ENCODE peak calls at places on chromosomes 1 and 21, in five cellular contexts. E is uterus, B is prostate gland, W is K562, O is adrenal gland. J is an unnamed sample. For H3K4me1, the result is how much of the 10 kb centered on the place peaks cover.

GRCh38 chr1:61955261-61955660 is 213.0 kb downstream of the PATJ start:
- DNase-seq in E (no peak), B (no peak), W (no peak), O (no peak), J (no peak)

GRCh38 chr1:109151591-109151990 is 37.7 kb downstream of the ELAPOR1 start:
- DNase-seq in E (no peak), B (no peak), W (no peak), O (no peak), J (no peak)

GRCh38 chr1:234544094-234544579 is 65.2 kb upstream of the TARBP1 start:
- DNase-seq in E (peak), B (peak), W (peak), O (peak), J (peak)

GRCh38 chr1:97919568-97920261 is 1.1 kb downstream of the DPYD start:
- DNase-seq in E (no peak), B (no peak), W (no peak), O (no peak), J (no peak)

GRCh38 chr1:47434051-47434842 is 3.6 kb upstream of the FOXD2 start:
- DNase-seq in E (peak), B (peak), W (no peak), O (peak), J (peak)

GRCh38 chr1:60010690-60011089 is 62.9 kb downstream of the C1orf87 start:
- DNase-seq in E (no peak), B (no peak), W (no peak), O (no peak), J (no peak)

GRCh38 chr1:22792396-22793171 is 81.9 kb downstream of the EPHB2 start:
- DNase-seq in E (no peak), B (no peak), W (no peak), O (no peak), J (no peak)

GRCh38 chr1:10785855-10786638 is 10.4 kb downstream of the CASZ1 start:
- DNase-seq in E (no peak), B (no peak), W (no peak), O (no peak), J (no peak)

GRCh38 chr21:36535618-36536241 is 55.8 kb upstream of the CLDN14 start:
- DNase-seq in E (no peak), B (no peak), W (no peak), O (no peak), J (no peak)

GRCh38 chr1:21641967-21642366 is 27.2 kb downstream of the RAP1GAP start:
- DNase-seq in E (no peak), B (no peak), W (no peak), O (peak), J (no peak)

GRCh38 chr21:31586118-31586517 is 73.4 kb upstream of the SOD1 start:
- DNase-seq in E (no peak), B (no peak), W (no peak), O (no peak), J (no peak)

GRCh38 chr1:31372051-31372450 is 825 bp downstream of the FABP3 start:
- DNase-seq in E (no peak), B (no peak), W (no peak), O (no peak), J (no peak)

GRCh38 chr1:186225089-186225488 is 150.0 kb downstream of the TPR start:
- DNase-seq in E (no peak), B (no peak), W (no peak), O (no peak), J (no peak)

GRCh38 chr1:33641099-33641830 is 168.8 kb downstream of the ZSCAN20 start:
- DNase-seq in E (no peak), B (no peak), W (peak), O (no peak), J (no peak)

GRCh38 chr1:70438529-70438928 is 27.5 kb downstream of the CTH start:
- DNase-seq in E (no peak), B (no peak), W (no peak), O (no peak), J (no peak)

GRCh38 chr1:56291374-56291841 is 288.0 kb downstream of the PLPP3 start:
- DNase-seq in E (no peak), B (no peak), W (no peak), O (no peak), J (peak)

GRCh38 chr1:5448486-5448885 is 543.7 kb downstream of the NPHP4 start:
- DNase-seq in E (no peak), B (no peak), W (no peak), O (no peak), J (no peak)

GRCh38 chr1:19436716-19437476 is 48.4 kb downstream of the CAPZB start:
- DNase-seq in E (peak), B (peak), W (peak), O (peak), J (peak)

GRCh38 chr1:59008599-59009347 is 224.9 kb upstream of the JUN start:
- DNase-seq in E (no peak), B (no peak), W (peak), O (no peak), J (no peak)

GRCh38 chr21:35943752-35944151 is 116.6 kb downstream of the SETD4 start:
- DNase-seq in E (no peak), B (no peak), W (no peak), O (no peak), J (no peak)

GRCh38 chr1:8821084-8821483 is 3.6 kb upstream of the RERE start:
- DNase-seq in E (no peak), B (no peak), W (no peak), O (no peak), J (no peak)

GRCh38 chr1:66266756-66267155 is 267.2 kb upstream of the SGIP1 start:
- DNase-seq in E (no peak), B (no peak), W (no peak), O (no peak), J (no peak)

GRCh38 chr1:29783501-29784275 is 547.4 kb downstream of the PTPRU start:
- DNase-seq in E (no peak), B (peak), W (no peak), O (no peak), J (no peak)

DNA sequence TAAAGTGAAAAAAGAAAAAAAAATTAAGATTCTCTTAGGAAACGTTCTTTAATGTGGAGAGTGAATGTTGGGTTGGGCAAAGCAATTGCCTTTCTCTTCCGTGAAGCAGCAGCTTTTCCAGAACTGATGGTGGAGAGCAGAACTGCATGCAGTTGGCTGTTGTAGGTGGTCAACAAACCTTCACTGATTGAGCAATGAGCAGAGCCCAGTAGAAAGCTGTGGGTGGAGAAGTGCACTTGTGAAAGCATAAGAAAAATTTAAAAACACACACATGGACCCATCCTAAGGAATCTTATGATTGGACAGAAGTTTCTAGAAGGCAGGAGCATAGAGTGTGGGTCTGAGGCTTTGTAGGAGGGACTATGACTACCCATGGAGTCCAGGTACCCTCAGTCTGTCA is 4.5 kb downstream of the PRELP start:
- DNase-seq in E (no peak), B (no peak), W (no peak), O (no peak), J (no peak)
- H3K4me1 ChIP-seq in E (under half), B (under half), W (under half), O (under half), J (under half)

GRCh38 chr21:44993321-44994015 is 53.6 kb downstream of the SLX9 start:
- DNase-seq in E (no peak), B (no peak), W (no peak), O (no peak), J (no peak)
- H3K27ac ChIP-seq in E (no peak), B (no peak), W (no peak), O (no peak), J (no peak)

DNA sequence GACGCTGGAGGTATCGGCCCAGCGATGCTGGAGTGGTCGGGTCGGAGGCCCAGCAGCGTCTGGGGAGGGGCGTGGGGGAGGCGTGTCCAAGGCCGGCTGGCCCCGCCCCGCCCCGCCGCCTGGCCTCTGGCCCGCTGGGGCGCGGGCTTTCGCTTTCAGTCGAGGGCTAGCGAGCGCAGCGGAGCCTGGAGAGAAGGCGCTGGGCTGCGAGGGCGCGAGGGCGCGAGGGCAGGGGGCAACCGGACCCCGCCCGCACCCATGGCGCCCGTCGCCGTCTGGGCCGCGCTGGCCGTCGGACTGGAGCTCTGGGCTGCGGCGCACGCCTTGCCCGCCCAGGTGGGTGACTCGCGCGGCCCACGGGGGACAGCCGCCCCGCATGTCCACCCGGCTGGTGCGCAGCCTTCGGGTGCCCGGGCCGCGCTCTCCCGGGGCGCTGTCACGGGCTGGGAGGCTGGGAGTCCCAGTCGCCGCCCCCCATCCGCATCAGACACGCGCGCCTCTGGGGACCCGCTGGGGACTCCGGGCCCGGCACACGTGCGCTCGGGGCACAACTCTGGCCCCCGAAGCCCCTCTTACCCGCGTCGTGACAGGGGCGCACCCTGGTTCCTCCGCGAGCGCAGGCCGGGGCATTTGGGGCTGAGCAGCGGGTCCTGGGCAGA is at the start of gene TNFRSF1B:
- DNase-seq in E (peak), B (peak), W (peak), O (peak), J (peak)
- TF ChIP-seq POLR2A in E (peak), B (peak), W (peak), O (peak), J (peak)

GRCh38 chr1:3127738-3128137 is 58.7 kb downstream of the PRDM16 start:
- DNase-seq in E (no peak), B (no peak), W (no peak), O (no peak), J (no peak)
- H3K4me1 ChIP-seq in E (under half), B (under half), W (under half), O (under half), J (half or more)

J was measured in testis.